ENCODE peak calls at places on chromosomes 1 and 21, in four cellular contexts. V is naive thymus-derived CD4-positive, alpha-beta T cell; W is tibial artery; A is heart right ventricle. O is an unnamed sample. For H3K4me1, the result is how much of the 10 kb centered on the place peaks cover.

GRCh38 chr1:89582571-89582970 is 50.3 kb upstream of the LRRC8C start:
- DNase-seq in V (no peak), W (no peak), A (no peak), O (no peak)

GRCh38 chr1:102834688-102835320 is 273.5 kb downstream of the COL11A1 start:
- DNase-seq in V (no peak), W (no peak), A (no peak), O (no peak)

GRCh38 chr1:183996396-183996795 is 41.1 kb downstream of the COLGALT2 start:
- DNase-seq in V (no peak), W (no peak), A (no peak), O (no peak)

GRCh38 chr1:66761273-66761672 is 9.0 kb downstream of the DYNLT5 start:
- DNase-seq in V (no peak), W (no peak), A (no peak), O (no peak)

GRCh38 chr1:10338047-10338446 is 60.8 kb upstream of the PGD start:
- DNase-seq in V (no peak), W (peak), A (peak), O (peak)

GRCh38 chr1:229121845-229122436 is 149.0 kb upstream of the RAB4A start:
- DNase-seq in V (no peak), W (peak), A (no peak), O (no peak)

GRCh38 chr1:167293057-167293456 is 72.4 kb downstream of the POU2F1 start:
- DNase-seq in V (no peak), W (no peak), A (no peak), O (no peak)

GRCh38 chr21:35179990-35180557 is 131.0 kb upstream of the RUNX1 start:
- DNase-seq in V (no peak), W (no peak), A (no peak), O (no peak)

GRCh38 chr1:89725016-89725380 is 92.1 kb downstream of the LRRC8C start:
- DNase-seq in V (no peak), W (no peak), A (no peak), O (no peak)

GRCh38 chr1:240607006-240607405 is 4.9 kb downstream of the GREM2 start:
- DNase-seq in V (no peak), W (no peak), A (no peak), O (no peak)

GRCh38 chr1:199687321-199687720 is 340.2 kb upstream of the NR5A2 start:
- DNase-seq in V (no peak), W (no peak), A (no peak), O (no peak)

GRCh38 chr1:156437054-156437453 is 63.5 kb downstream of the MEF2D start:
- DNase-seq in V (no peak), W (no peak), A (no peak), O (no peak)

GRCh38 chr21:43294194-43294902 is 125.5 kb downstream of the CRYAA start:
- DNase-seq in V (no peak), W (no peak), A (no peak), O (no peak)

GRCh38 chr1:2271841-2272655 is 43.9 kb downstream of the SKI start:
- DNase-seq in V (no peak), W (no peak), A (no peak), O (no peak)

GRCh38 chr1:226602186-226603029 is 53.8 kb downstream of the STUM start:
- DNase-seq in V (no peak), W (peak), A (peak), O (no peak)

GRCh38 chr1:231020139-231020601 is 19.9 kb downstream of the FAM89A start:
- DNase-seq in V (no peak), W (no peak), A (peak), O (peak)

GRCh38 chr1:200410566-200410878 is 686 bp upstream of the ZNF281 start:
- DNase-seq in V (no peak), W (no peak), A (no peak), O (no peak)

GRCh38 chr1:112744019-112744578 is 29.0 kb upstream of the PPM1J start:
- DNase-seq in V (no peak), W (no peak), A (no peak), O (no peak)

GRCh38 chr1:29344336-29344735 is 108.0 kb downstream of the PTPRU start:
- DNase-seq in V (no peak), W (no peak), A (no peak), O (no peak)

GRCh38 chr1:54199151-54199764 is 572 bp downstream of the CYB5RL start:
- DNase-seq in V (no peak), W (no peak), A (no peak), O (no peak)

GRCh38 chr1:154148787-154149186 is 6.1 kb downstream of the NUP210L start:
- DNase-seq in V (no peak), W (no peak), A (no peak), O (no peak)

GRCh38 chr1:47440849-47441170 is 3.0 kb downstream of the FOXD2 start:
- DNase-seq in V (no peak), W (no peak), A (no peak), O (no peak)

GRCh38 chr1:10794724-10795304 is 1.6 kb downstream of the CASZ1 start:
- DNase-seq in V (no peak), W (no peak), A (no peak), O (peak)

GRCh38 chr1:115363171-115363570 is 25.1 kb upstream of the NGF start:
- DNase-seq in V (no peak), W (no peak), A (no peak), O (no peak)

GRCh38 chr1:59138402-59138801 is 158.5 kb upstream of the FGGY start:
- DNase-seq in V (no peak), W (no peak), A (no peak), O (no peak)

GRCh38 chr1:239999170-239999569 is 92.5 kb upstream of the FMN2 start:
- DNase-seq in V (no peak), W (no peak), A (no peak), O (no peak)

GRCh38 chr1:236129315-236129714 is 13.0 kb upstream of the GPR137B start:
- DNase-seq in V (no peak), W (no peak), A (no peak), O (no peak)

GRCh38 chr1:6352138-6352563 is 41.4 kb downstream of the ACOT7 start:
- DNase-seq in V (no peak), W (no peak), A (no peak), O (no peak)
- H3K4me1 ChIP-seq in V (under half), W (under half), A (half or more), O (under half)

GRCh38 chr1:24149854-24150227 is 6.9 kb upstream of the IL22RA1 start:
- DNase-seq in V (no peak), W (no peak), A (no peak), O (no peak)

GRCh38 chr1:24151175-24151533 is 8.2 kb upstream of the IL22RA1 start:
- DNase-seq in V (no peak), W (no peak), A (no peak), O (peak)

GRCh38 chr1:24147194-24147593 is 4.3 kb upstream of the IL22RA1 start:
- DNase-seq in V (no peak), W (no peak), A (no peak), O (no peak)

GRCh38 chr1:24152631-24153494 is 9.9 kb upstream of the IL22RA1 start:
- DNase-seq in V (no peak), W (no peak), A (no peak), O (no peak)

DNA sequence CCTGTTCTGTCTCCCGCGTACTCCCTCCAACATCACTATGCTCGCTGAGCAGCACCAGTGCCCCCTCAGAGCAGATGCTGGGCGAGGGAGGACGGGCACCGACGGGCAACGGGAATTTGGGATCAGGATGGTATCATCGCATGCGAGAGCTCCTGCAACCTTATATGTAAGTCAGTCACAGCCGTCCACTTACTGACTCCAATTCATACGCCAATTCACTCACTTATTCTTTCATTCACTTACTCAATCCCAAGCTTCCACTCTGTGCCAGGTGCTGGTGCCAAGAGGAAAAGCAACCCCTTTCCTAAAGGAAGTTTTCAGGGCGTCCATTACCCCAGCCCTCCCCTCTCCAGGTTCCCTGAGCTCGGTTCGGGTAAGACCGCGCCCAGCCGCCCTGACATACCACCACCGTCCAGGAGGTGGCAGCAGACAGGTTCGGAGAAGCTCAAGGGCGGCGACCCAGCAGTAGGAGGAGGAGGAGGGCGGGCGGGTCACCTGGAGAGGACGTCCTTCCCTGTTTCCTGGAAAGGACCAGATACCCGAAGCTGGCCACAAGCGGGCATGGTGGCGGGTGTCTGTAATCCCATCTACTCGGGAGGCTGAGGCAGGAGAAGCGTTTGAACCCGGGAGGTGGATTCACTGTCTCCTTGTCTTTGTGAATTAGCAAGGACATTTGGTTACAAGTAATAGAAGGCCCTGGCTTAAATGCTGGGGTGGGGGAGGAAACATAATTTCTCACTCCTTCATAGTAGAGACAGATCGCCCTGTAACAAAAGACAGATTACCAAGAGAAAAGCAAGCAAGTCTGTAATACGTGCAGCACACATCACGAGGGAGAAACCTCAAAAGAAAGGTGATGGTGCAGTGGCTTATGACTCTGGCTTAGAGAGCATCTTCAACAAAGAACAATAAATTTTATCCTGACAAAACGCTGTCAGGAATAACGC is 7.6 kb upstream of the IL22RA1 start:
- DNase-seq in V (peak), W (peak), A (peak), O (peak)
- H3K4me3 ChIP-seq in V (peak), W (no peak), A (no peak), O (no peak)

GRCh38 chr21:38798481-38798882 is 7.2 kb upstream of the ETS2 start:
- DNase-seq in V (no peak), W (no peak), A (no peak), O (no peak)
- H3K4me1 ChIP-seq in V (under half), W (under half), A (under half), O (under half)

GRCh38 chr1:96887501-96887900 is 165.9 kb downstream of the PTBP2 start:
- DNase-seq in V (no peak), W (no peak), A (no peak), O (no peak)

GRCh38 chr1:96878640-96879039 is 157.1 kb downstream of the PTBP2 start:
- DNase-seq in V (no peak), W (no peak), A (no peak), O (no peak)

GRCh38 chr1:96886474-96886873 is 164.9 kb downstream of the PTBP2 start:
- DNase-seq in V (no peak), W (no peak), A (no peak), O (no peak)

GRCh38 chr1:96880626-96881025 is 159.0 kb downstream of the PTBP2 start:
- DNase-seq in V (no peak), W (no peak), A (no peak), O (no peak)

GRCh38 chr1:96882096-96882495 is 160.5 kb downstream of the PTBP2 start:
- DNase-seq in V (no peak), W (no peak), A (no peak), O (no peak)
- H3K4me3 ChIP-seq in V (no peak), W (no peak), A (no peak), O (no peak)

DNA sequence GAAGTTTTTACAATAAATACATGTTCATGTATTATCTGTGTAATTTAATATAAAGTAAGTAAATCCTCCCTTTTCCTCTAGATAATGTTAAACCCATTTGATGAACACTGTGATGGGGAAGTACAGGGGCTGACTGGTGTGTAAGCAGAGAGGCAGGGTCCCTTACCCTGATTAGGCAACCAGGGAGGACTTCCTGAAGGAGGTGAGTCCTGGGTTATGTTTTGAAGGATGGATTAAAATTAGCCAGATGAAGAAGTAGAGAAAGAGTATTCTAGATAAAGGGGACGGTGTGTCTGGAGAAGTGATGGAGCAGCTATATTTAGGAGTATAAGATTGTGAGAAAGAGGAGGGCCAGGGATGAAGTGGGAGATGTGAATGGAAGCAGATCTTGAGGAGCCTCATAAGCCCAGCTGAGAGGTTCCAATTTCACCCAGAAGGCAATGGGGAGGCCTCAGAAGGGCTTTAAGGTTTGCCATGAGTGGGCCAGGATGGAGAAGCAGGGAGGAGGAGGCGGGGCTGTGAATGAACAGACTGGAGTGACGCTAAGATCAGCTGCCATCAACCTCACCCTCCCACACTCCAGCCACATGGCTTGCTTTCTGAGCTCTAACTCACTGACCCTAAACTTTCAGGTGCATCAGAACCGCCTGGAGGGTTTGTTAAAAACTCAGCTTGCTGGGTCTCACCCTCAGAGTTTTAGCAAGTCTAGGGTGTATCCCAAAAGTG is 30.9 kb upstream of the ID3 start:
- DNase-seq in V (no peak), W (no peak), A (no peak), O (no peak)
- H3K4me1 ChIP-seq in V (under half), W (under half), A (under half), O (under half)

GRCh38 chr1:91503332-91503900 is 2.8 kb downstream of the CDC7 start:
- DNase-seq in V (no peak), W (no peak), A (no peak), O (no peak)
- H3K4me3 ChIP-seq in V (no peak), W (no peak), A (no peak), O (no peak)

DNA sequence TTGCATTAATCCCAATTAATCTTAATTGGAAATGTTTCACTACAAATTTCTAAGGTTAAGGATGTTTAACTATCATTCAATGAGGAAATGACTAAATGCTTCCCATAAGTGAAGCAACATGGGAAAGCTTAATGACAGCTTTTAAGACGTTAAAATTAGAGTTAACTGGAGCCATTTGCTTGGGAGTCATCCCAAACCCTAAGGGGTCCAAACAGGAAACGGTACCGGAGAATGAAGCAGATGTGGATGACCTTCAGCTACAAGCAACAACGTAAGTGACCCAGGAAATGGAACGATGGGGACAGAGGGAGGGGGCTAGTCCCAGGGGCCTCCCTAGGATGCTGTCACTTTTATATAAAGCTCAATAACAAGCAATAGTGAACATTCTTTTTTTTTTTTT is 62.2 kb downstream of the CAPZB start:
- DNase-seq in V (no peak), W (no peak), A (no peak), O (no peak)
- H3K4me1 ChIP-seq in V (half or more), W (half or more), A (half or more), O (half or more)

O was measured in upper lobe of left lung.